ENCODE peak calls at places on chromosomes 2 and 18, in eight cellular contexts. B, A, H, E, Q, Y, J and O are unnamed samples.
A peak's percentile ranks its signal among the peaks of the same experiment; 100 is the strongest.

GRCh38 chr2:216683846-216684245 is 11.5 kb downstream of the IGFBP5 start:
- DNase-seq in B (peak; percentile 98), A (no peak), H (no peak), E (no peak), Q (no peak), Y (peak; percentile 82), J (peak; percentile 97), O (no peak)

GRCh38 chr2:69694894-69695849 is 46.8 kb upstream of the ANXA4 start:
- DNase-seq in B (peak; percentile 56), A (no peak), H (no peak), E (no peak), Q (no peak), Y (no peak), J (peak; percentile 65), O (no peak)

GRCh38 chr2:179263015-179263414 is 1.6 kb downstream of the SESTD1 start:
- DNase-seq in B (peak; percentile 89), A (no peak), H (no peak), E (no peak), Q (no peak), Y (no peak), J (peak; percentile 92), O (no peak)

GRCh38 chr2:136362676-136363390 is 244.9 kb upstream of the CXCR4 start:
- DNase-seq in B (no peak), A (no peak), H (no peak), E (no peak), Q (no peak), Y (no peak), J (no peak), O (no peak)

GRCh38 chr2:207182916-207183315 is 17.2 kb upstream of the KLF7 start:
- DNase-seq in B (peak; percentile 51), A (no peak), H (no peak), E (no peak), Q (no peak), Y (no peak), J (no peak), O (no peak)

GRCh38 chr2:96493072-96493471 is 12.1 kb downstream of the NEURL3 start:
- DNase-seq in B (no peak), A (no peak), H (no peak), E (peak; percentile 65), Q (peak; percentile 88), Y (no peak), J (no peak), O (no peak)

GRCh38 chr2:11012131-11012693 is 100.5 kb downstream of the KCNF1 start:
- DNase-seq in B (no peak), A (no peak), H (no peak), E (peak; percentile 9), Q (no peak), Y (no peak), J (no peak), O (peak; percentile 36)

GRCh38 chr2:203301667-203302066 is 26.5 kb upstream of the ABI2 start:
- DNase-seq in B (no peak), A (no peak), H (no peak), E (no peak), Q (no peak), Y (no peak), J (no peak), O (no peak)

GRCh38 chr18:39661856-39662366 is 2096.3 kb upstream of the CELF4 start:
- DNase-seq in B (no peak), A (no peak), H (no peak), E (no peak), Q (no peak), Y (no peak), J (no peak), O (no peak)

GRCh38 chr2:241049739-241050623 is 51.6 kb downstream of the SNED1 start:
- DNase-seq in B (no peak), A (no peak), H (no peak), E (peak; percentile 75), Q (no peak), Y (peak; percentile 67), J (peak; percentile 32), O (peak; percentile 76)

GRCh38 chr2:176150338-176151198 is 782 bp upstream of the HOXD4 start:
- DNase-seq in B (no peak), A (peak; percentile 49), H (no peak), E (no peak), Q (no peak), Y (no peak), J (no peak), O (no peak)

GRCh38 chr2:232292395-232293154 is 86.0 kb upstream of the ALPP start:
- DNase-seq in B (peak; percentile 66), A (no peak), H (peak; percentile 60), E (peak; percentile 82), Q (peak; percentile 39), Y (peak; percentile 49), J (peak; percentile 71), O (no peak)

GRCh38 chr2:44836174-44836573 is 105.3 kb upstream of the SIX3 start:
- DNase-seq in B (no peak), A (no peak), H (no peak), E (no peak), Q (no peak), Y (no peak), J (no peak), O (no peak)

GRCh38 chr2:179974743-179975142 is 32.4 kb downstream of the CWC22 start:
- DNase-seq in B (no peak), A (no peak), H (no peak), E (no peak), Q (no peak), Y (no peak), J (no peak), O (no peak)

GRCh38 chr2:229553091-229553490 is 161.3 kb downstream of the DNER start:
- DNase-seq in B (peak; percentile 61), A (no peak), H (no peak), E (no peak), Q (no peak), Y (no peak), J (peak; percentile 2), O (no peak)

GRCh38 chr2:160603771-160604510 is 110.3 kb upstream of the RBMS1 start:
- DNase-seq in B (no peak), A (no peak), H (no peak), E (no peak), Q (no peak), Y (no peak), J (no peak), O (no peak)

GRCh38 chr2:223122706-223123265 is 70.8 kb downstream of the KCNE4 start:
- DNase-seq in B (no peak), A (no peak), H (no peak), E (no peak), Q (no peak), Y (no peak), J (peak; percentile 7), O (no peak)

GRCh38 chr2:167264380-167264779 is 376.1 kb downstream of the XIRP2 start:
- DNase-seq in B (peak; percentile 13), A (no peak), H (no peak), E (peak; percentile 54), Q (peak; percentile 1), Y (no peak), J (peak; percentile 35), O (no peak)

GRCh38 chr2:200042944-200043343 is 87.6 kb downstream of the MAIP1 start:
- DNase-seq in B (peak; percentile 85), A (no peak), H (no peak), E (no peak), Q (no peak), Y (no peak), J (no peak), O (no peak)

GRCh38 chr2:241853651-241854341 is 4.9 kb downstream of the PDCD1 start:
- DNase-seq in B (no peak), A (peak; percentile 62), H (peak; percentile 49), E (no peak), Q (peak; percentile 72), Y (no peak), J (no peak), O (no peak)

GRCh38 chr18:69674921-69675405 is 272.7 kb downstream of the CD226 start:
- DNase-seq in B (no peak), A (no peak), H (no peak), E (no peak), Q (no peak), Y (no peak), J (no peak), O (no peak)

GRCh38 chr18:70205421-70206397 is at the start of gene RTTN:
- DNase-seq in B (peak; percentile 93), A (peak; percentile 97), H (peak; percentile 96), E (peak; percentile 94), Q (peak; percentile 91), Y (peak; percentile 96), J (peak; percentile 96), O (peak; percentile 95)

GRCh38 chr2:38178142-38178541 is 102.2 kb upstream of the CYP1B1 start:
- DNase-seq in B (peak; percentile 92), A (no peak), H (peak; percentile 56), E (no peak), Q (no peak), Y (peak; percentile 37), J (peak; percentile 83), O (no peak)

GRCh38 chr18:55522011-55522410 is 66.0 kb downstream of the TCF4 start:
- DNase-seq in B (peak; percentile 36), A (no peak), H (no peak), E (peak; percentile 62), Q (no peak), Y (peak; percentile 48), J (no peak), O (no peak)
- TF ChIP-seq CTCF in B (peak; percentile 52), A (peak; percentile 24), H (no peak), E (peak; percentile 87), Q (peak; percentile 34), Y (peak; percentile 34), J (peak; percentile 35), O (peak; percentile 64)

DNA sequence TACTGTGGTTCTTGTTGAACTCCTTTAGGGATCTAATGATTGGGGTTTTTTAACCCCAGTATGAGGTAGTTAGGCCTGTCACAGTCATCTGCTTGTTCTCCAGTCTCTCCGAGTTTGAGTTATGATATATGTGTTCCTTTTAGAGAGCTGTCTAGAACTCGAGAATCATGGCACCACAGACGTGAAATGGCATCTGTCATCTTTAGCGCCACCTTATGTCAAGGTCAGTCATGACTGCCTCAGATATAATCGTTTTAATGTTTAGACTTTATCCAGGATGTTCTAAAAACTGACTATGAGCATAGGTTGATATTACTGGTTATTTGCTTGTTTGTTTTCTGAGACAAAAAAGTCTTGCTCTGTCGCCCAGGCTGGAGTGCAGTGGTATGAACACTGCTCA is 112.2 kb downstream of the CEP192 start:
- DNase-seq in B (peak; percentile 11), A (no peak), H (no peak), E (no peak), Q (no peak), Y (no peak), J (peak; percentile 11), O (no peak)
- TF ChIP-seq CTCF in B (peak; percentile 28), A (peak; percentile 15), H (peak; percentile 15), E (peak; percentile 59), Q (peak; percentile 46), Y (peak; percentile 11), J (peak; percentile 32), O (peak; percentile 52)

DNA sequence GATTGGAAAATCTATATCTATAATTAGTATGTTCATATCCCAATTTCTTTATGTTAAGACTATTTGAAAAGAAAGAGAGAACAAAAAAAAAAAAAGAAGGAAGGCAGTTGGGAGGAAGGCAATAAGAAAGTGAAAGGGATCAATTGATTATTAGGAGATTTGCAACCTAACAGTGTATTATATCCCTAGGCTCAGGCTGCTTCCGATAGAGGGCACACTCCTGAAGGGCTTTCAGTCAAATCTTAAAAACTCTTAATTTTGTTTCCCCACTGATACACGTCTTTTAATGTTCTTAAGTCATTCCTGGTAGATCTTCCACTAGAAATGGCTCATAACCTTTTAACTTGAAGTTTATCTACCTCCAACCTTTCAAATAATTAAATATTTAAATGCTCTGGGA is 763.9 kb downstream of the BCL11A start:
- DNase-seq in B (no peak), A (no peak), H (no peak), E (no peak), Q (no peak), Y (no peak), J (no peak), O (no peak)
- TF ChIP-seq CTCF in B (no peak), A (peak; percentile 11), H (no peak), E (peak; percentile 38), Q (no peak), Y (no peak), J (no peak), O (no peak)

GRCh38 chr2:171687287-171688128 is at the start of gene DYNC1I2:
- DNase-seq in B (peak; percentile 96), A (peak; percentile 93), H (peak; percentile 93), E (peak; percentile 94), Q (peak; percentile 95), Y (peak; percentile 92), J (peak; percentile 97), O (peak; percentile 85)
- TF ChIP-seq CTCF in B (no peak), A (no peak), H (no peak), E (no peak), Q (no peak), Y (no peak), J (no peak), O (no peak)